ENCODE peak calls at places on chromosomes 13 and 19, in six cellular contexts. Z, R, D, O, M and X are unnamed samples.

GRCh38 chr19:30209617-30210600 is 162.3 kb upstream of the ZNF536 start:
- DNase-seq in Z (no peak), R (no peak), D (no peak), O (no peak), M (no peak), X (no peak)

GRCh38 chr13:102566513-102566912 is 30.3 kb upstream of the TPP2 start:
- DNase-seq in Z (no peak), R (no peak), D (no peak), O (no peak), M (no peak), X (no peak)

GRCh38 chr19:31110331-31110730 is 238.9 kb downstream of the TSHZ3 start:
- DNase-seq in Z (peak), R (no peak), D (no peak), O (no peak), M (no peak), X (no peak)

GRCh38 chr19:10603873-10604459 is 16.9 kb upstream of the AP1M2 start:
- DNase-seq in Z (no peak), R (no peak), D (peak), O (no peak), M (peak), X (no peak)

GRCh38 chr13:25046274-25046984 is 49.5 kb upstream of the PABPC3 start:
- DNase-seq in Z (peak), R (no peak), D (no peak), O (no peak), M (no peak), X (no peak)

GRCh38 chr19:34348899-34349487 is 16.0 kb upstream of the GPI start:
- DNase-seq in Z (no peak), R (no peak), D (no peak), O (no peak), M (no peak), X (no peak)

GRCh38 chr19:17456127-17456526 is 4.6 kb downstream of the NXNL1 start:
- DNase-seq in Z (no peak), R (no peak), D (no peak), O (no peak), M (no peak), X (no peak)

GRCh38 chr13:51958217-51958547 is 53.1 kb downstream of the ATP7B start:
- DNase-seq in Z (no peak), R (no peak), D (no peak), O (no peak), M (no peak), X (no peak)

GRCh38 chr19:9914315-9915207 is 21.8 kb downstream of the OLFM2 start:
- DNase-seq in Z (peak), R (peak), D (peak), O (no peak), M (peak), X (peak)

GRCh38 chr13:36476661-36477060 is 44.4 kb downstream of the CCNA1 start:
- DNase-seq in Z (no peak), R (no peak), D (no peak), O (no peak), M (no peak), X (no peak)